ENCODE peak calls at places on chromosomes 6 and 20, in six cellular contexts. One of them, this sample, is unnamed.

GRCh38 chr20:19932170-19932667 is 84.9 kb upstream of the NAA20 start:
- DNase-seq in omental fat pad: no peak
- DNase-seq in neural crest cell: no peak
- DNase-seq in GM13977: no peak
- DNase-seq in mesothelial cell of epicardium: no peak
- DNase-seq in tibial nerve: peak
- DNase-seq in this sample: no peak

GRCh38 chr6:109236140-109237081 is 141.1 kb downstream of the CEP57L1 start:
- DNase-seq in omental fat pad: no peak
- DNase-seq in neural crest cell: no peak
- DNase-seq in GM13977: peak
- DNase-seq in mesothelial cell of epicardium: no peak
- DNase-seq in tibial nerve: no peak
- DNase-seq in this sample: peak

GRCh38 chr6:158506577-158506976 is 53.3 kb upstream of the TMEM181 start:
- DNase-seq in omental fat pad: no peak
- DNase-seq in neural crest cell: peak
- DNase-seq in GM13977: no peak
- DNase-seq in mesothelial cell of epicardium: no peak
- DNase-seq in tibial nerve: no peak
- DNase-seq in this sample: no peak

GRCh38 chr6:26739811-26740210 is 80.3 kb upstream of the ZNF322 start:
- DNase-seq in omental fat pad: no peak
- DNase-seq in neural crest cell: no peak
- DNase-seq in GM13977: no peak
- DNase-seq in mesothelial cell of epicardium: no peak
- DNase-seq in tibial nerve: no peak
- DNase-seq in this sample: no peak

GRCh38 chr20:36866681-36867485 is 9.1 kb upstream of the TLDC2 start:
- DNase-seq in omental fat pad: no peak
- DNase-seq in neural crest cell: no peak
- DNase-seq in GM13977: no peak
- DNase-seq in mesothelial cell of epicardium: no peak
- DNase-seq in tibial nerve: no peak
- DNase-seq in this sample: no peak

GRCh38 chr6:26088344-26088743 is 1.1 kb downstream of the HFE start:
- DNase-seq in omental fat pad: no peak
- DNase-seq in neural crest cell: no peak
- DNase-seq in GM13977: no peak
- DNase-seq in mesothelial cell of epicardium: no peak
- DNase-seq in tibial nerve: peak
- DNase-seq in this sample: no peak

GRCh38 chr20:47066484-47067270 is 172.0 kb downstream of the EYA2 start:
- DNase-seq in omental fat pad: no peak
- DNase-seq in neural crest cell: no peak
- DNase-seq in GM13977: no peak
- DNase-seq in mesothelial cell of epicardium: no peak
- DNase-seq in tibial nerve: peak
- DNase-seq in this sample: no peak

GRCh38 chr6:143252961-143253360 is 192.3 kb downstream of the AIG1 start:
- DNase-seq in omental fat pad: no peak
- DNase-seq in neural crest cell: no peak
- DNase-seq in GM13977: no peak
- DNase-seq in mesothelial cell of epicardium: no peak
- DNase-seq in tibial nerve: no peak
- DNase-seq in this sample: no peak

GRCh38 chr6:72657391-72657790 is 35.5 kb downstream of the KCNQ5 start:
- DNase-seq in omental fat pad: no peak
- DNase-seq in neural crest cell: no peak
- DNase-seq in GM13977: no peak
- DNase-seq in mesothelial cell of epicardium: no peak
- DNase-seq in tibial nerve: no peak
- DNase-seq in this sample: no peak

GRCh38 chr20:51162015-51162414 is 139.1 kb upstream of the KCNG1 start:
- DNase-seq in omental fat pad: no peak
- DNase-seq in neural crest cell: no peak
- DNase-seq in GM13977: no peak
- DNase-seq in mesothelial cell of epicardium: no peak
- DNase-seq in tibial nerve: no peak
- DNase-seq in this sample: no peak

GRCh38 chr6:7145269-7146078 is 37.7 kb downstream of the RREB1 start:
- DNase-seq in omental fat pad: no peak
- DNase-seq in neural crest cell: no peak
- DNase-seq in GM13977: no peak
- DNase-seq in mesothelial cell of epicardium: no peak
- DNase-seq in tibial nerve: no peak
- DNase-seq in this sample: no peak

GRCh38 chr20:6530254-6530653 is 237.2 kb upstream of the BMP2 start:
- DNase-seq in omental fat pad: no peak
- DNase-seq in neural crest cell: no peak
- DNase-seq in GM13977: no peak
- DNase-seq in mesothelial cell of epicardium: no peak
- DNase-seq in tibial nerve: no peak
- DNase-seq in this sample: no peak

GRCh38 chr20:10653593-10654288 is 20.1 kb downstream of the JAG1 start:
- DNase-seq in omental fat pad: no peak
- DNase-seq in neural crest cell: no peak
- DNase-seq in GM13977: no peak
- DNase-seq in mesothelial cell of epicardium: no peak
- DNase-seq in tibial nerve: no peak
- DNase-seq in this sample: no peak

GRCh38 chr20:41571006-41571405 is 47.2 kb downstream of the CHD6 start:
- DNase-seq in omental fat pad: no peak
- DNase-seq in neural crest cell: no peak
- DNase-seq in GM13977: no peak
- DNase-seq in mesothelial cell of epicardium: no peak
- DNase-seq in tibial nerve: no peak
- DNase-seq in this sample: no peak

GRCh38 chr6:129672883-129673631 is 36.9 kb downstream of the ARHGAP18 start:
- DNase-seq in omental fat pad: no peak
- DNase-seq in neural crest cell: no peak
- DNase-seq in GM13977: peak
- DNase-seq in mesothelial cell of epicardium: no peak
- DNase-seq in tibial nerve: no peak
- DNase-seq in this sample: no peak

GRCh38 chr6:4664911-4665310 is 111.3 kb upstream of the CDYL start:
- DNase-seq in omental fat pad: no peak
- DNase-seq in neural crest cell: no peak
- DNase-seq in GM13977: no peak
- DNase-seq in mesothelial cell of epicardium: no peak
- DNase-seq in tibial nerve: no peak
- DNase-seq in this sample: no peak

GRCh38 chr20:3654326-3655031 is 8.7 kb downstream of the GFRA4 start:
- DNase-seq in omental fat pad: no peak
- DNase-seq in neural crest cell: no peak
- DNase-seq in GM13977: no peak
- DNase-seq in mesothelial cell of epicardium: no peak
- DNase-seq in tibial nerve: no peak
- DNase-seq in this sample: no peak

DNA sequence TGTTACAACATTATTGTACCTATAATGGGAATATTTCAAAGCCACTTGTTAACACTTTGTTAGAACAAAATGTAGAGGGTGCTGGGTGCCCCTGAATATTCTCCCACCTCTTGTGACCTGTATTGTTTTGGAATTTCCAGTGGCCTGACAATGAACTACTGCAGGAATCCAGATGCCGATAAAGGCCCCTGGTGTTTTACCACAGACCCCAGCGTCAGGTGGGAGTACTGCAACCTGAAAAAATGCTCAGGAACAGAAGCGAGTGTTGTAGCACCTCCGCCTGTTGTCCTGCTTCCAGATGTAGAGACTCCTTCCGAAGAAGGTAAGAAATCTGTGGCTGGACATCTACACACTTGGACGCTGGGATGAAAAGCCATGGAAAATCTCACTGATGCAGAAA is 28.9 kb downstream of the PLG start:
- DNase-seq in omental fat pad: no peak
- DNase-seq in neural crest cell: peak
- DNase-seq in GM13977: no peak
- DNase-seq in mesothelial cell of epicardium: no peak
- DNase-seq in tibial nerve: no peak
- DNase-seq in this sample: no peak
- TF ChIP-seq CTCF in omental fat pad: no peak
- TF ChIP-seq CTCF in neural crest cell: peak
- TF ChIP-seq CTCF in GM13977: no peak
- TF ChIP-seq CTCF in mesothelial cell of epicardium: peak
- TF ChIP-seq CTCF in tibial nerve: no peak
- TF ChIP-seq CTCF in this sample: no peak

DNA sequence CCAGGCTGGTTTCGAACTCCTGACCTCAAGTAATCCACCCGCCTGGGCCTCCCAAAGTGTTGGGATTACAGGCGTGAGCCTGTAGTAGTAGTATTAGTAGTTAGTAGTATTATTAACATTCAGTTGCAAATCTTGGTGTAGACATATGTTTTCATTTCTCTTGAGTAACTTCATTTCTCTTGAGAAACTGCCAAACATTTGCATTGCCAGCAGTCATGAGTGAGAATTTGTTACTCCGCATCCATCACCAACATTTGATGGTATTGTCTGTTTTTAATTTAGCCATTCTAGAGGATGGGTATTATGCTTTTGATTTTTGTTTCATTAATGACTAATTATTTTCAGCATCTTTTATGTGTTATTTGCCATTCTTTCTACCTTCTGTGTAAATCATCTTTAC is 1.5 kb upstream of the ERVFRD-1 start:
- DNase-seq in omental fat pad: no peak
- DNase-seq in neural crest cell: no peak
- DNase-seq in GM13977: no peak
- DNase-seq in mesothelial cell of epicardium: no peak
- DNase-seq in tibial nerve: no peak
- DNase-seq in this sample: no peak
- TF ChIP-seq CTCF in omental fat pad: no peak
- TF ChIP-seq CTCF in neural crest cell: no peak
- TF ChIP-seq CTCF in GM13977: no peak
- TF ChIP-seq CTCF in mesothelial cell of epicardium: no peak
- TF ChIP-seq CTCF in tibial nerve: no peak
- TF ChIP-seq CTCF in this sample: no peak

GRCh38 chr20:33211817-33212424 is 5.2 kb upstream of the BPIFA3 start:
- DNase-seq in omental fat pad: no peak
- DNase-seq in neural crest cell: peak
- DNase-seq in GM13977: peak
- DNase-seq in mesothelial cell of epicardium: no peak
- DNase-seq in tibial nerve: no peak
- DNase-seq in this sample: no peak
- TF ChIP-seq CTCF in omental fat pad: no peak
- TF ChIP-seq CTCF in neural crest cell: peak
- TF ChIP-seq CTCF in GM13977: peak
- TF ChIP-seq CTCF in mesothelial cell of epicardium: peak
- TF ChIP-seq CTCF in tibial nerve: no peak
- TF ChIP-seq CTCF in this sample: no peak

DNA sequence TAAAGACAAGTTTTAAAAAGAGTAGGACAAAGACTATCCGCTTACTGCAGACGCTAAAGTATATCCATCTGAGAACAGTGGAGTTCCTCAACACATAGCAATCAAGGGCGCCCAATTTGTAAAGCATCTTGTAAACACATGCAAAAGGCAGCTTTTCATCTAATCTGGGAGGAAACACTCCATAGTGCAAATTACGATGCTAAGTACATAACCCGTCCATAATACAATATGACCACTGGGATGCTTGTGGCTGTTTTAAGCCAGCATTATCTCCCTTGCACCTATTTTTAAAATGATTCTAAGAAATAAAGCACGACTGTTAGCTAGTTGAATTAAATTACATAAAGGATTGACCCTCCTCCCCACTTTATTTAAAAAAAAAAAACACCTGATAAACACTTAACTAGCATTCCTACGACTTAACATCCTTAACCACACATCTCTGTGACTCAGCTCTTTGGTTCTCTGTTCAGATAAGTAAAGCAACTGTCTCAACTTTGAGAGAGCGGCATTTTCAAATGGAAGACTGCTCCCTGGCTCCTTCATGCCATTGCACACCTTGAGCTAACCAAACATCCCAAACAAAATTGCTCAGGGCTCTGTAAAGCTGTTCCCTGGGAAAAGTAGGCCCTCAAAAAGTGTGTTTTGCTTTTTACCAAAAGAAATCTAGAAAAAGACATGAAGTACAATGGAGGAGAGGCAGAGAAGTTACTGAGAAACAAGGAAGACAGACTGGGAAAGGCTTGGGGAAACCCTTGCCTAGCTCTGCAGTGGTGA is 14.2 kb downstream of the SLC22A23 start:
- DNase-seq in omental fat pad: no peak
- DNase-seq in neural crest cell: no peak
- DNase-seq in GM13977: no peak
- DNase-seq in mesothelial cell of epicardium: no peak
- DNase-seq in tibial nerve: no peak
- DNase-seq in this sample: no peak
- TF ChIP-seq CTCF in omental fat pad: no peak
- TF ChIP-seq CTCF in neural crest cell: no peak
- TF ChIP-seq CTCF in GM13977: no peak
- TF ChIP-seq CTCF in mesothelial cell of epicardium: no peak
- TF ChIP-seq CTCF in tibial nerve: no peak
- TF ChIP-seq CTCF in this sample: no peak

DNA sequence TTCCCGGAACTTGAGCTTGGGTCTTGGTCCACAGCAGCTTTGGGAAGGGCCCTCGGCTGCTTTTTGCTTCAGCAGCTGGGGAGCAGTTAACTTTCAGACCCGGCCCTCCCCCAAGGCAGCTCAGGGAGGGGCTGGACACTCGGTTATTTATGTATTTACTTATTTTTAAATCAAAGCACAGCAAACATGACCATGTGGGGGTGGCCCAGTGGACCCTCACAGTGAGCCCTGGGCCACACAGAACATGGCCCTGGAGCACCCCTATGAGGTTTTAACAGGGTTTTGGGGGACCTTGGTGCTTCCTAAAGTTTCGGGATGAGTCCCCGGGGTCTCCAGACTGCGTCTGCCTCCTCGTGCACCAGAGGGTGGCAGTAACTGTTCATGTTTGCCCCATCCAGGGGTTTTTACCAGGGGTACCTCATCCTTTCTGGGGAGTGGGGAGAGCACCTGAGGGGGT is 26.6 kb upstream of the NPBWR2 start:
- DNase-seq in omental fat pad: peak
- DNase-seq in neural crest cell: no peak
- DNase-seq in GM13977: no peak
- DNase-seq in mesothelial cell of epicardium: peak
- DNase-seq in tibial nerve: no peak
- DNase-seq in this sample: no peak
- TF ChIP-seq CTCF in omental fat pad: no peak
- TF ChIP-seq CTCF in neural crest cell: peak
- TF ChIP-seq CTCF in GM13977: peak
- TF ChIP-seq CTCF in mesothelial cell of epicardium: no peak
- TF ChIP-seq CTCF in tibial nerve: no peak
- TF ChIP-seq CTCF in this sample: no peak

GRCh38 chr6:34196116-34196832 is 40.4 kb upstream of the HMGA1 start:
- DNase-seq in omental fat pad: peak
- DNase-seq in neural crest cell: peak
- DNase-seq in GM13977: peak
- DNase-seq in mesothelial cell of epicardium: peak
- DNase-seq in tibial nerve: peak
- DNase-seq in this sample: peak
- TF ChIP-seq CTCF in omental fat pad: peak
- TF ChIP-seq CTCF in neural crest cell: peak
- TF ChIP-seq CTCF in GM13977: peak
- TF ChIP-seq CTCF in mesothelial cell of epicardium: peak
- TF ChIP-seq CTCF in tibial nerve: peak
- TF ChIP-seq CTCF in this sample: peak

This sample was measured in activated B cell treated with CpG ODN at 0.5 μM for 24 hours.